ENCODE peak calls at places on chromosomes 6 and 20, in nine cellular contexts. P is HCT116, T is psoas muscle, R is heart right ventricle, K is cardiac muscle cell, O is foreskin keratinocyte, N is PC-3, H is IMR-90, J is heart left ventricle. L is an unnamed sample. For H3K4me1, the result is how much of the 10 kb centered on the place peaks cover.

GRCh38 chr20:23397961-23398360 is 23.3 kb downstream of the NAPB start:
- DNase-seq in P (no peak), T (no peak), R (peak), K (no peak), O (no peak), N (no peak), H (peak), J (no peak), L (no peak)

GRCh38 chr6:28353981-28354676 is 4.4 kb downstream of the ZKSCAN3 start:
- DNase-seq in P (peak), T (peak), R (peak), K (no peak), O (peak), N (peak), H (peak), J (peak), L (peak)

GRCh38 chr6:88914180-88914579 is 49.2 kb downstream of the RNGTT start:
- DNase-seq in P (no peak), T (no peak), R (no peak), K (no peak), O (no peak), N (no peak), H (no peak), J (no peak), L (no peak)

GRCh38 chr6:168196881-168197635 is 118.0 kb upstream of the FRMD1 start:
- DNase-seq in P (no peak), T (no peak), R (no peak), K (no peak), O (no peak), N (no peak), H (no peak), J (peak), L (no peak)

GRCh38 chr6:166611631-166612030 is 15.4 kb downstream of the RPS6KA2 start:
- DNase-seq in P (no peak), T (no peak), R (peak), K (no peak), O (no peak), N (peak), H (no peak), J (no peak), L (no peak)

GRCh38 chr6:73943401-73943800 is 247.4 kb downstream of the CD109 start:
- DNase-seq in P (no peak), T (no peak), R (no peak), K (no peak), O (peak), N (no peak), H (no peak), J (no peak), L (no peak)

GRCh38 chr20:50003253-50003656 is 20.5 kb downstream of the SNAI1 start:
- DNase-seq in P (no peak), T (no peak), R (no peak), K (no peak), O (peak), N (no peak), H (peak), J (no peak), L (no peak)

GRCh38 chr6:33620158-33620583 is 951 bp upstream of the ITPR3 start:
- DNase-seq in P (no peak), T (no peak), R (peak), K (no peak), O (no peak), N (peak), H (no peak), J (no peak), L (peak)

GRCh38 chr20:60467078-60467477 is 508.9 kb downstream of the CDH26 start:
- DNase-seq in P (no peak), T (no peak), R (no peak), K (no peak), O (no peak), N (no peak), H (no peak), J (no peak), L (no peak)

GRCh38 chr6:22041797-22042489 is 254.9 kb downstream of the PRL start:
- DNase-seq in P (no peak), T (no peak), R (no peak), K (no peak), O (no peak), N (peak), H (peak), J (no peak), L (no peak)

GRCh38 chr6:69988458-69989126 is 122.2 kb downstream of the COL19A1 start:
- DNase-seq in P (no peak), T (no peak), R (no peak), K (no peak), O (no peak), N (no peak), H (no peak), J (no peak), L (no peak)

GRCh38 chr20:36483919-36484808 is 57.2 kb upstream of the MYL9 start:
- DNase-seq in P (no peak), T (peak), R (no peak), K (no peak), O (no peak), N (peak), H (peak), J (no peak), L (no peak)

GRCh38 chr20:38617011-38617829 is 15.6 kb downstream of the ARHGAP40 start:
- DNase-seq in P (no peak), T (no peak), R (no peak), K (no peak), O (peak), N (peak), H (peak), J (no peak), L (no peak)

GRCh38 chr20:21522479-21523397 is 8.9 kb upstream of the NKX2-2 start:
- DNase-seq in P (no peak), T (no peak), R (no peak), K (no peak), O (no peak), N (peak), H (no peak), J (no peak), L (no peak)

GRCh38 chr20:33668087-33668790 is 1.5 kb downstream of the ACTL10 start:
- DNase-seq in P (no peak), T (no peak), R (peak), K (peak), O (no peak), N (no peak), H (no peak), J (no peak), L (peak)

GRCh38 chr6:24584390-24584735 is 61.6 kb downstream of the KIAA0319 start:
- DNase-seq in P (no peak), T (no peak), R (no peak), K (peak), O (no peak), N (no peak), H (no peak), J (no peak), L (no peak)

GRCh38 chr6:35710241-35710847 is 21.6 kb upstream of the FKBP5 start:
- DNase-seq in P (no peak), T (no peak), R (no peak), K (no peak), O (peak), N (peak), H (no peak), J (no peak), L (peak)

GRCh38 chr6:36068603-36069002 is 41.0 kb downstream of the MAPK14 start:
- DNase-seq in P (no peak), T (no peak), R (no peak), K (no peak), O (no peak), N (no peak), H (no peak), J (no peak), L (no peak)

GRCh38 chr20:8152847-8153246 is 20.8 kb downstream of the PLCB1 start:
- DNase-seq in P (no peak), T (no peak), R (no peak), K (no peak), O (no peak), N (no peak), H (no peak), J (no peak), L (no peak)

GRCh38 chr6:83536034-83536646 is 23.8 kb downstream of the PRSS35 start:
- DNase-seq in P (peak), T (no peak), R (no peak), K (peak), O (no peak), N (peak), H (peak), J (no peak), L (peak)

GRCh38 chr20:61581825-61582188 is 329.7 kb downstream of the CDH4 start:
- DNase-seq in P (no peak), T (no peak), R (no peak), K (no peak), O (no peak), N (no peak), H (no peak), J (no peak), L (no peak)

GRCh38 chr6:1636971-1637871 is 27.5 kb downstream of the FOXC1 start:
- DNase-seq in P (no peak), T (no peak), R (no peak), K (no peak), O (peak), N (peak), H (peak), J (no peak), L (no peak)

GRCh38 chr6:2611092-2611491 is 139.6 kb downstream of the MYLK4 start:
- DNase-seq in P (no peak), T (no peak), R (no peak), K (no peak), O (no peak), N (peak), H (no peak), J (no peak), L (no peak)

GRCh38 chr20:56373942-56374341 is 15.2 kb downstream of the FAM210B start:
- DNase-seq in P (no peak), T (no peak), R (no peak), K (no peak), O (peak), N (peak), H (peak), J (no peak), L (peak)

GRCh38 chr6:124941259-124941658 is 21.0 kb upstream of the RNF217 start:
- DNase-seq in P (no peak), T (no peak), R (no peak), K (no peak), O (no peak), N (no peak), H (no peak), J (no peak), L (no peak)

GRCh38 chr6:100342830-100343229 is 121.9 kb downstream of the SIM1 start:
- DNase-seq in P (no peak), T (no peak), R (no peak), K (peak), O (no peak), N (no peak), H (peak), J (no peak), L (no peak)

GRCh38 chr20:53950031-53950430 is 120.4 kb downstream of the BCAS1 start:
- DNase-seq in P (no peak), T (no peak), R (no peak), K (no peak), O (no peak), N (no peak), H (peak), J (no peak), L (no peak)

GRCh38 chr20:52004720-52005119 is 186.9 kb downstream of the ZFP64 start:
- DNase-seq in P (no peak), T (no peak), R (no peak), K (no peak), O (no peak), N (no peak), H (peak), J (no peak), L (no peak)

GRCh38 chr6:22980446-22980845 is 411.1 kb downstream of the HDGFL1 start:
- DNase-seq in P (no peak), T (no peak), R (no peak), K (no peak), O (no peak), N (peak), H (peak), J (no peak), L (no peak)

GRCh38 chr20:57450419-57450818 is 59.2 kb downstream of the RBM38 start:
- DNase-seq in P (no peak), T (peak), R (peak), K (no peak), O (no peak), N (peak), H (peak), J (peak), L (peak)

GRCh38 chr6:30227242-30227722 is 14.1 kb upstream of the TRIM26 start:
- DNase-seq in P (no peak), T (no peak), R (no peak), K (no peak), O (no peak), N (no peak), H (no peak), J (no peak), L (no peak)

GRCh38 chr6:135906542-135906941 is 55.0 kb downstream of the PDE7B start:
- DNase-seq in P (no peak), T (no peak), R (no peak), K (no peak), O (peak), N (peak), H (peak), J (no peak), L (no peak)

GRCh38 chr6:92231220-92231701 is 1188.1 kb downstream of the EPHA7 start:
- DNase-seq in P (no peak), T (no peak), R (no peak), K (no peak), O (no peak), N (no peak), H (no peak), J (no peak), L (no peak)

GRCh38 chr20:64116016-64116415 is 8.7 kb upstream of the NPBWR2 start:
- DNase-seq in P (no peak), T (no peak), R (no peak), K (no peak), O (no peak), N (no peak), H (no peak), J (no peak), L (peak)

DNA sequence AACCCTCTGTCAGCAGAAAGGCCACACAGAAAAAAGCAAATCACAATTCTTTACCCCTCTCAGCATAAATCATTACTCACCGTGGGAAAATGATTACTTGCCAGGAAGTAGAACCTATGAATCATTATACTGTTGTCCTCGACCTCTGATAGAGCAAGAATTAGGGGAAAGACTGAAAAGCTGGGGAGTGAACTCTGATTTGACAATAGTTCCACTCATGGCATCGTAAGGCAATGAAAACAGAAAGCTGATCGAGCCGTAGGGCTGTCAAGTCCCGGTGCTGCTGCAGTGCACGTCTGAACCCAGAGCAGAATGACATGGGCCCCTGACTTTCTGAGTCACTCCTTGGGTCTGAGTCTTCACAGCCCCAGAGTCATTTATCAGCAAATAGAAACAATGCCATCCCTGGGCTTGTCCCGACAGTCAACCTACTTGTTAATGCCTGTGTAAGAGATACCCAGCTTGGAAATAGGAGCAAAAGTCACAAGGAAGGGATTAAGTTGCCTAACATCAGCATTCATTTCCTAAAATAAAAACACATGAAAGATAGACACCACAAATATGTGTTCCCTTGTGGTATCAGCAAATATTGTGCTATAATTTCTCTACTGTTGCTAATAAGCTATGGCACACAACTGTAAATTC is 224.8 kb upstream of the MARCKS start:
- DNase-seq in P (peak), T (peak), R (peak), K (no peak), O (peak), N (peak), H (peak), J (no peak), L (peak)
- H3K4me1 ChIP-seq in P (under half), T (under half), R (under half), K (under half), O (under half), N (under half), H (under half), J (under half), L (under half)

GRCh38 chr6:159127701-159128100 is 41.5 kb upstream of the FNDC1 start:
- DNase-seq in P (no peak), T (no peak), R (no peak), K (no peak), O (no peak), N (no peak), H (no peak), J (no peak), L (peak)
- TF ChIP-seq CTCF in P (no peak), T (no peak), R (no peak), K (no peak), O (no peak), N (no peak), H (no peak), J (no peak), L (no peak)

GRCh38 chr6:111572216-111572706 is 33.4 kb downstream of the TRAF3IP2 start:
- DNase-seq in P (no peak), T (no peak), R (no peak), K (no peak), O (no peak), N (no peak), H (no peak), J (no peak), L (no peak)
- H3K4me1 ChIP-seq in P (under half), T (under half), R (half or more), K (under half), O (under half), N (under half), H (under half), J (under half), L (under half)

GRCh38 chr6:147467463-147467862 is 41.0 kb upstream of the SAMD5 start:
- DNase-seq in P (no peak), T (no peak), R (no peak), K (no peak), O (no peak), N (no peak), H (no peak), J (no peak), L (no peak)

GRCh38 chr6:147467891-147468290 is 40.6 kb upstream of the SAMD5 start:
- DNase-seq in P (no peak), T (no peak), R (no peak), K (no peak), O (no peak), N (no peak), H (no peak), J (no peak), L (no peak)

GRCh38 chr6:147463651-147464050 is 44.8 kb upstream of the SAMD5 start:
- DNase-seq in P (no peak), T (no peak), R (no peak), K (no peak), O (no peak), N (no peak), H (no peak), J (no peak), L (no peak)

GRCh38 chr6:147468634-147469033 is 39.9 kb upstream of the SAMD5 start:
- DNase-seq in P (no peak), T (no peak), R (no peak), K (no peak), O (no peak), N (no peak), H (no peak), J (no peak), L (no peak)
- TF ChIP-seq CTCF in P (no peak), T (no peak), R (no peak), K (no peak), O (peak), N (no peak), H (no peak), J (no peak), L (no peak)

GRCh38 chr20:11375368-11375767 is 542.3 kb upstream of the BTBD3 start:
- DNase-seq in P (no peak), T (no peak), R (no peak), K (no peak), O (no peak), N (no peak), H (no peak), J (no peak), L (no peak)
- H3K4me1 ChIP-seq in P (under half), T (under half), R (under half), K (under half), O (under half), N (under half), H (under half), J (under half), L (under half)

GRCh38 chr6:43457643-43458042 is 2.3 kb upstream of the DLK2 start:
- DNase-seq in P (no peak), T (no peak), R (no peak), K (no peak), O (no peak), N (peak), H (no peak), J (no peak), L (no peak)
- TF ChIP-seq CTCF in P (peak), T (no peak), R (no peak), K (no peak), O (peak), N (peak), H (no peak), J (no peak), L (no peak)

DNA sequence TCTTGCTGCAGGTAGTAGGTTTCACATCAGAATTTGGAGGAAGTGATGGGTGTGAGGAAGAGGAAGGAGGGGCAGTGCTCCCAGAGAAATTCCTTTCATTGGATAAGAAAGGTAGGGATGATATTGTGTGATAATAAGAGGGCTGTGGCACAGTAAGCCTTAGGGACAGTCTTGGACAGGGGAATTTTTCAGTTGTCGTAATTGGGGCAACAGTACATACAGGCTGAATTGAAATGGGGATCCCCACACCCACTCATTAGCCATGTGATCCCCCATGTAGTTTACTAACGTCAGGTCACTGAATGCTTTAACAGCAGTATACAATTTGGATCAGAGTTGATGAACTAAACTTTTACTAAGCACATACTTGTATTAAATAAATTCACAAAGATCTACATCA is 79.4 kb downstream of the FOXO3 start:
- DNase-seq in P (no peak), T (no peak), R (no peak), K (no peak), O (no peak), N (no peak), H (no peak), J (no peak), L (no peak)
- H3K4me1 ChIP-seq in P (under half), T (half or more), R (half or more), K (under half), O (under half), N (under half), H (under half), J (under half), L (under half)

GRCh38 chr6:41090841-41091761 is 18.3 kb downstream of the NFYA start:
- DNase-seq in P (no peak), T (no peak), R (no peak), K (no peak), O (no peak), N (no peak), H (peak), J (no peak), L (no peak)

GRCh38 chr6:41097467-41098090 is 24.8 kb downstream of the NFYA start:
- DNase-seq in P (no peak), T (no peak), R (no peak), K (no peak), O (peak), N (no peak), H (peak), J (no peak), L (no peak)

GRCh38 chr6:41093729-41094128 is 21.0 kb downstream of the NFYA start:
- DNase-seq in P (no peak), T (no peak), R (no peak), K (no peak), O (no peak), N (no peak), H (peak), J (no peak), L (peak)

GRCh38 chr6:41088451-41088850 is 15.7 kb downstream of the NFYA start:
- DNase-seq in P (no peak), T (no peak), R (no peak), K (no peak), O (no peak), N (no peak), H (peak), J (no peak), L (no peak)

GRCh38 chr6:41092421-41093140 is 19.8 kb downstream of the NFYA start:
- DNase-seq in P (no peak), T (no peak), R (no peak), K (peak), O (no peak), N (peak), H (peak), J (no peak), L (no peak)
- TF ChIP-seq CTCF in P (peak), T (peak), R (peak), K (peak), O (peak), N (peak), H (peak), J (peak), L (peak)

GRCh38 chr6:44065443-44066115 is 61.7 kb downstream of the MRPL14 start:
- DNase-seq in P (no peak), T (no peak), R (no peak), K (no peak), O (no peak), N (no peak), H (peak), J (no peak), L (no peak)

GRCh38 chr6:44063561-44064059 is 63.6 kb downstream of the MRPL14 start:
- DNase-seq in P (no peak), T (no peak), R (no peak), K (no peak), O (no peak), N (no peak), H (no peak), J (no peak), L (no peak)

GRCh38 chr6:44062771-44063560 is 64.3 kb downstream of the MRPL14 start:
- DNase-seq in P (no peak), T (peak), R (no peak), K (no peak), O (peak), N (no peak), H (no peak), J (no peak), L (no peak)

GRCh38 chr6:44064089-44064947 is 62.9 kb downstream of the MRPL14 start:
- DNase-seq in P (no peak), T (peak), R (peak), K (no peak), O (peak), N (peak), H (peak), J (no peak), L (peak)

GRCh38 chr6:44064948-44065272 is 62.3 kb downstream of the MRPL14 start:
- DNase-seq in P (no peak), T (no peak), R (no peak), K (no peak), O (no peak), N (no peak), H (no peak), J (no peak), L (no peak)
- H3K4me1 ChIP-seq in P (under half), T (under half), R (under half), K (under half), O (under half), N (under half), H (half or more), J (under half), L (under half)

L was measured in adrenal gland.